ENCODE peak calls at places on chromosomes 4 and X, in six cellular contexts. O is prostate gland, Y is suprapubic skin, F is Panc1, A is GM12892, U is SK-N-SH. J is an unnamed sample.

GRCh38 chr4:177728361-177729152 is 286.3 kb upstream of the AGA start:
- DNase-seq in F (no peak), O (no peak), Y (no peak), A (no peak), U (no peak), J (no peak)

GRCh38 chr4:174524242-174524641 is 2.0 kb upstream of the HPGD start:
- DNase-seq in A (no peak), Y (no peak), F (no peak), U (no peak), O (no peak), J (no peak)

GRCh38 chr4:106497271-106497670 is 128.7 kb upstream of the GIMD1 start:
- DNase-seq in U (no peak), Y (no peak), A (no peak), O (no peak), F (no peak), J (no peak)

GRCh38 chr4:176999943-177000543 is 207.3 kb upstream of the VEGFC start:
- DNase-seq in F (peak), Y (no peak), A (no peak), U (no peak), O (peak), J (no peak)

GRCh38 chrX:104211187-104211586 is 43.5 kb downstream of the ESX1 start:
- DNase-seq in A (no peak), U (no peak), F (no peak), O (no peak), Y (no peak), J (no peak)

GRCh38 chrX:151938172-151938571 is 25.5 kb downstream of the MAGEA4 start:
- DNase-seq in O (no peak), Y (no peak), U (no peak), A (no peak), F (no peak), J (no peak)

GRCh38 chrX:134554291-134554690 is 94.3 kb downstream of the HPRT1 start:
- DNase-seq in A (no peak), F (no peak), Y (no peak), U (no peak), O (no peak), J (no peak)

GRCh38 chr4:99104153-99104552 is 15.6 kb upstream of the ADH5 start:
- DNase-seq in Y (no peak), F (no peak), U (no peak), A (no peak), O (no peak), J (no peak)

GRCh38 chrX:107676559-107677378 is 48.5 kb downstream of the PRPS1 start:
- DNase-seq in F (peak), Y (peak), A (no peak), O (peak), U (peak), J (no peak)

GRCh38 chrX:145475725-145476124 is 228.4 kb downstream of the SPANXN1 start:
- DNase-seq in Y (no peak), O (no peak), F (no peak), A (no peak), U (no peak), J (no peak)

GRCh38 chr4:76074468-76074867 is at the start of gene ART3:
- DNase-seq in F (no peak), U (no peak), Y (no peak), A (no peak), O (no peak), J (no peak)

GRCh38 chr4:8296491-8296890 is 26.9 kb downstream of the HTRA3 start:
- DNase-seq in O (no peak), A (no peak), Y (peak), F (no peak), U (no peak), J (no peak)

GRCh38 chr4:107931775-107932321 is 499 bp downstream of the CYP2U1 start:
- DNase-seq in F (no peak), U (no peak), Y (peak), A (no peak), O (peak), J (no peak)

GRCh38 chr4:149630079-149630478 is 185.6 kb downstream of the IQCM start:
- DNase-seq in F (no peak), U (no peak), O (no peak), Y (no peak), A (no peak), J (no peak)

GRCh38 chrX:49206543-49206942 is 6.5 kb upstream of the SYP start:
- DNase-seq in F (no peak), Y (no peak), O (no peak), U (no peak), A (no peak), J (no peak)

GRCh38 chr4:104693601-104694201 is 199.0 kb upstream of the CXXC4 start:
- DNase-seq in F (no peak), O (no peak), A (no peak), U (peak), Y (no peak), J (no peak)
- TF ChIP-seq POLR2AphosphoS5 in F (no peak), O (no peak), A (no peak), U (no peak), Y (no peak), J (no peak)

GRCh38 chrX:40107291-40108083 is 9.7 kb upstream of the BCOR start:
- DNase-seq in Y (no peak), U (peak), F (no peak), O (peak), A (no peak), J (no peak)

GRCh38 chrX:40108084-40108958 is 10.6 kb upstream of the BCOR start:
- DNase-seq in Y (no peak), U (no peak), F (no peak), A (no peak), O (peak), J (no peak)

GRCh38 chrX:40106677-40107290 is 9.0 kb upstream of the BCOR start:
- DNase-seq in Y (no peak), A (no peak), O (no peak), U (peak), F (no peak), J (no peak)

GRCh38 chrX:40109288-40110008 is 11.7 kb upstream of the BCOR start:
- DNase-seq in A (no peak), O (peak), F (no peak), Y (no peak), U (peak), J (no peak)

GRCh38 chrX:40108959-40109287 is 11.2 kb upstream of the BCOR start:
- DNase-seq in F (no peak), A (peak), U (peak), O (peak), Y (no peak), J (no peak)
- TF ChIP-seq POLR2AphosphoS5 in F (no peak), A (no peak), U (no peak), O (no peak), Y (no peak), J (no peak)

DNA sequence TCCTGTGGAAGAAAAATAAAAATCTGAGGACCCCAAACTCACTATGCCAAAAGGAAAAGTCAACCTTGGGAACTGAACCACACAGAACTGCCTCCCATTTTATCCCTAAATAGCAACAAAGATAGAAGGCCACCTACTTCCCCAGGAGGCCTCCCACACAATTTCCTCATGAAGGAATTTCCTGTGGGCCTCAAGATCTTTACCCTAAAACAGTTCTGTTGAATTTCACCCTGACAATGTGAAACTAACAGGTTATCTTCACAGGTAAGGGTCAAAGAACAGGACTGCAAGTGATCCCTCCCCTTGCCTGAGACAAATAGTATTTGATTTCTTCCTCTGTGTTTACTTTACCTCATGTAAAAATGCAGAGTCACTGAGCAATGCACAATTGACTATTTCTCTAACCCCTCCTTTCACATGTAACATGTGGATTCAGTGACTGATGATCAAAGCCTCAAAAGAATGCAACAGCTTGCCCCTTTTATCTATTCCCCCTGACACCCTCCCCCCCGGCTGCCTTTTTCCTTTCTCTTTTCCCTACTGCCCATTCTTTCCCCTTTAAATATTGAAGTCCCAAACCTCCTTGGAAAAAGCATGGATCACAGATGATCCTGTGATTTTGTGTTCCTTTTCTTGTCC is 33.3 kb downstream of the MEPE start:
- DNase-seq in U (no peak), Y (no peak), O (no peak), F (no peak), A (no peak), J (no peak)
- TF ChIP-seq POLR2AphosphoS5 in U (no peak), Y (no peak), O (no peak), F (no peak), A (no peak), J (no peak)

DNA sequence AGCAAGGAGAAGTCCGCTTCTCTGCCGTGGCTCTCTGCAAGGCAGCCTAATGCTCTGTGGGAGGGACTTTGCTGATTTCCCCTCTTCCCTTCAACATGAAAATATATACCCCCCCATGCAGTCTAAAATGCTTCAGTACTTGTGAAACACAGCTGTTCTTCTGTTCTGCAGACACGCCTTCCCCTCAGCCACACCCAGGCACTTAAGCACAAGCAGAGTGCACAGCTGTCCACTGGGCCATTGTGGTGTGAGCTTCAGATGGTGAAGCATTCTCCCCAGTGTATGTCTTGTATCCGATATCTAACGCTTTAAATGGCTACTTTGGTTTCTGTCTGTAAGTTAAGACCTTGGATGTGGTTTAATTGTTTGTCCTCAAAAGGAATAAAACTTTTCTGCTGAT is 11.3 kb downstream of the UCHL1 start:
- DNase-seq in U (no peak), O (no peak), F (no peak), A (no peak), Y (no peak), J (no peak)
- TF ChIP-seq POLR2AphosphoS5 in U (no peak), O (no peak), F (no peak), A (no peak), Y (no peak), J (no peak)